ENCODE peak calls at places on chromosome 22, in eight cellular contexts. S is spleen, R is smooth muscle cell of the brain vasculature, M is KBM-7, W is glutamatergic neuron, F is T-cell, V is tibial artery, G is cardiac fibroblast. Q is an unnamed sample.

GRCh38 chr22:44583076-44583760 is 85.2 kb upstream of the RTL6 start:
- DNase-seq in S (peak), R (no peak), M (no peak), W (no peak), F (no peak), V (peak), G (peak), Q (peak)

GRCh38 chr22:47776329-47776728 is 1013.9 kb downstream of the TBC1D22A start:
- DNase-seq in S (no peak), R (no peak), M (no peak), W (no peak), F (no peak), V (no peak), G (no peak), Q (no peak)

GRCh38 chr22:28332410-28332809 is 347.2 kb downstream of the TTC28 start:
- DNase-seq in S (no peak), R (no peak), M (no peak), W (no peak), F (no peak), V (no peak), G (no peak), Q (no peak)

GRCh38 chr22:23763579-23764331 is 965 bp downstream of the C22orf15 start:
- DNase-seq in S (peak), R (no peak), M (no peak), W (no peak), F (no peak), V (no peak), G (no peak), Q (no peak)

GRCh38 chr22:33521879-33522665 is 398.2 kb downstream of the LARGE1 start:
- DNase-seq in S (no peak), R (no peak), M (no peak), W (no peak), F (no peak), V (no peak), G (no peak), Q (no peak)

GRCh38 chr22:22913989-22914388 is 26.4 kb downstream of the IGLL5 start:
- DNase-seq in S (peak), R (no peak), M (no peak), W (no peak), F (no peak), V (no peak), G (no peak), Q (no peak)

GRCh38 chr22:46003271-46004091 is 26.5 kb upstream of the WNT7B start:
- DNase-seq in S (peak), R (no peak), M (no peak), W (no peak), F (no peak), V (no peak), G (no peak), Q (peak)

GRCh38 chr22:46364341-46365165 is 29.0 kb downstream of the TRMU start:
- DNase-seq in S (peak), R (no peak), M (no peak), W (peak), F (no peak), V (no peak), G (no peak), Q (no peak)

GRCh38 chr22:24901448-24901847 is 45.0 kb downstream of the LHFPL7 start:
- DNase-seq in S (no peak), R (no peak), M (no peak), W (no peak), F (no peak), V (no peak), G (no peak), Q (no peak)

GRCh38 chr22:30196141-30196866 is 50.3 kb downstream of the LIF start:
- DNase-seq in S (peak), R (peak), M (peak), W (no peak), F (peak), V (peak), G (peak), Q (peak)

GRCh38 chr22:30940655-30941362 is 27.8 kb downstream of the MORC2 start:
- DNase-seq in S (no peak), R (no peak), M (no peak), W (no peak), F (peak), V (no peak), G (no peak), Q (no peak)

Q was measured in kidney glomerular epithelial cell.